ENCODE peak calls at places on chromosomes 6 and 20, in four cellular contexts. B is HCT116, W is K562, I is HepG2. F is an unnamed sample. For H3K4me1, the result is how much of the 10 kb centered on the place peaks cover.

GRCh38 chr20:24835195-24835594 is 113.9 kb upstream of the CST7 start:
- DNase-seq in I (no peak), B (no peak), W (no peak), F (no peak)

GRCh38 chr6:88650029-88650619 is 313.3 kb downstream of the RNGTT start:
- DNase-seq in B (no peak), W (no peak), I (no peak), F (no peak)

GRCh38 chr20:32912688-32913087 is 54.0 kb downstream of the EFCAB8 start:
- DNase-seq in I (no peak), B (no peak), W (no peak), F (no peak)

GRCh38 chr6:122719176-122719575 is 60.3 kb upstream of the FABP7 start:
- DNase-seq in W (no peak), B (no peak), I (no peak), F (no peak)

GRCh38 chr6:40953486-40953885 is 85.5 kb downstream of the UNC5CL start:
- DNase-seq in I (no peak), B (no peak), W (no peak), F (no peak)

GRCh38 chr20:24050119-24050518 is 61.5 kb upstream of the GGTLC1 start:
- DNase-seq in W (no peak), B (no peak), I (no peak), F (no peak)

GRCh38 chr6:132789398-132789780 is 9.0 kb downstream of the SLC18B1 start:
- DNase-seq in B (no peak), W (no peak), I (no peak), F (no peak)

GRCh38 chr6:1378224-1379025 is 11.0 kb upstream of the FOXF2 start:
- DNase-seq in I (no peak), W (no peak), B (no peak), F (no peak)

GRCh38 chr6:34459899-34460593 is 5.8 kb upstream of the PACSIN1 start:
- DNase-seq in I (peak), B (peak), W (peak), F (no peak)

GRCh38 chr20:36205026-36205425 is 31.3 kb upstream of the AAR2 start:
- DNase-seq in B (no peak), W (no peak), I (no peak), F (no peak)

GRCh38 chr6:46736913-46737312 is 1.7 kb upstream of the PLA2G7 start:
- DNase-seq in W (no peak), B (no peak), I (no peak), F (no peak)

GRCh38 chr6:168301648-168302398 is 17.8 kb downstream of the DACT2 start:
- DNase-seq in W (no peak), B (no peak), I (peak), F (no peak)

DNA sequence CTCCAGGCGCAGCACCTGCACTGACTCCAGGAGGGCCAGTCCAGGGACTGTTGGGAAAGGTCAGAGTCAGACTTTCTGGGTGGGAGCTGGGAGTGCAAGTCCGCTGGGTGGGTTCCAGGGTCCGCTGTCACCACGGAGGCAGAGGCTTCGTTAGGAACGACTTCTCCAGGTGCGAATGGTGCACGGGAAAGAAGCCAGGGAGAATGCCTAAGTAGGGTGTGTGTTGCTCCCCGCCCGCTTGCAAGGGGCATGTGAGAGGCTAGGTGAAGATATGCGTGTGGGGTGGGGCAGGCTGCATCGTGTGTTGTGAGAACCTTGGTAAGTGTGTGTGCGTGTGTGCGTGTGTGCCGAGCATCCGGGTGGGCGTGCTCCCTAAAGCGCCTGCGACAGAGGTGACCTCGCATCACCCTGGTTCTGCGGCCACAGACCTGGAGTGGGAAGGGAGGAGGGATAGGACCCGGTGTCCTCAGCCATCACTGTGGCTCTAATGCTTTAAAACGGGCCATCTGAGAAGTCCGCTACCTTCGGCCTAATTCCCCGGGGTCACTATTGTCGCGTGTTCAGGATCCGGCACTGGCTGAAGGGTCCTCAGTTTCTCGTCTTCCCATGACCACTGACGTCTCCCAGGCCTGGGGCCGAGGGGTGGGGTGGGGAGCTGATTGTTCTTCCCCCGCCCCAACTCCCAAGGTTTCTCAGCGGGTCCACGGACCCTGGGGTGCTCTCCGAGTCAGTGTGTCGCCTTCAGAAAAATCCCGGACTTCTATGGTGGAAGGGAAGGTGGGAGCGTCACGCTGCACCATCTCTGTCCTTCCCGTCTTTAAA is 6.1 kb downstream of the SLC32A1 start:
- DNase-seq in B (no peak), W (no peak), I (no peak), F (no peak)
- H3K4me3 ChIP-seq in B (peak), W (peak), I (no peak), F (no peak)

DNA sequence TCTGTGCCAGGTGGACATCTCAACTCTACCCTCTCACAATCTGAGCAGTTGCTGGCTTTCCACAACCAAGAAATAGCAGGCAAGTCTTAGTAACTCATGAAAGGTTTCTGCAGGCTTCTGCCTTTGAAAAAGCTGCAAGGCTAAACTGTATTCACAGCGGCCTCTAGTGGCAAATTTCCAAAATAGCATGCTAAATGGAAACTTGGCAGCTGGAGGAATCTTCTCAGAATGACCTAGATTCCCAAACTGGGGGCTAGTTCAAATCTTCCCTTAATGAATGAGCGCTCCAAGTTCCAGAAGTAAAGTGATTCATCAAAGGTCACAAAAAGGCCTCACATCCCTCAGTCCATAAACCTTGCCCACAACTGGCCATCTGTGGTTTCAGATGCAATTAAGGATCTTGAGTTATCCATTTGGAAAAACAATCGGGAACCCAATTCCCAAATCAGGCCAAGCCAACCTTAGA is 11.9 kb upstream of the CPNE5 start:
- DNase-seq in B (peak), I (peak), W (peak), F (no peak)
- H3K4me1 ChIP-seq in B (under half), I (under half), W (under half), F (under half)

DNA sequence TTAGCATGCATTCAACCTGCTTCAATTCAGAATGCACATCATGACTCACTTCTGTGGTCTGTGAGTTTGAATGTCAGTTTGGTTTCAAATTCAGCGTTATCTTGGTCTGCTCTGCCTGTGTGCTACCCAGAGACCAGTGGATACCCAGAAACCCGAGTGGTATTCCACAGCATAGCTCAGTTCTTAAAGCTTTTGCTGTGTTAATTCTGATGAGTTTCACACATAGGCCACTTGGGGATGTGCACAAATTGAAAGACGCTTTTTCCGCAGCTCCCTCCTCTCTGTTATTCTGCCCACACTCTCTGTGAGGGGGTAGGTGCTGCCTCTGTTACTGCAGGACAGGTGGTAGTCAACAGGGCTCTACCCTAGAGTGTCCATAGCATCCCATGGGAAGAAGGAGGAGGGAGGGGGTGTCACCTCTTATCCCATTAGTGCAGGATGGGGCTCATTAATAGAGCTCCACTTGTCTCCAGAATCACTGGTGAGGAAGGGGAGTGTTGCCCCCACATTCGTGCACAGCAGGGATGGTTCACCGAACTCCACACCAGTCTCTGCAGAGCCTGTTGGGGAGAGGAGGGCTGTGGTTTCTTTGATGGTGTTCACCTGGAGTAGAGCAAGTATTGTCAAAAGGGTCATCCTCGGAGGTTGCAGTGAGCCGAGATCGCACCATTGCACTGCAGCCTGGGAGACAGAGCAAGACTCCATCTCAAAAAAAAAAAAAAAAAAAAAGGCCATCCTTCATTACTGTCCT is 29.2 kb upstream of the SDCBP2 start:
- DNase-seq in W (no peak), B (no peak), I (no peak), F (no peak)
- TF ChIP-seq ZNF274 in W (no peak), B (no peak), I (no peak), F (no peak)

GRCh38 chr6:84390334-84390733 is 162.9 kb upstream of the CEP162 start:
- DNase-seq in W (no peak), B (no peak), I (no peak), F (no peak)
- H3K4me3 ChIP-seq in W (no peak), B (no peak), I (no peak), F (no peak)

GRCh38 chr6:75204959-75205775 is 686 bp downstream of the COL12A1 start:
- DNase-seq in I (no peak), B (no peak), W (no peak), F (no peak)
- H3K4me1 ChIP-seq in I (under half), B (under half), W (under half), F (under half)

GRCh38 chr6:15658345-15658744 is 4.5 kb downstream of the DTNBP1 start:
- DNase-seq in B (no peak), W (no peak), I (no peak), F (no peak)

GRCh38 chr6:15653581-15653980 is 9.2 kb downstream of the DTNBP1 start:
- DNase-seq in I (no peak), W (no peak), B (no peak), F (no peak)

GRCh38 chr6:15657290-15657689 is 5.5 kb downstream of the DTNBP1 start:
- DNase-seq in B (no peak), I (no peak), W (no peak), F (no peak)

GRCh38 chr6:15654250-15654649 is 8.6 kb downstream of the DTNBP1 start:
- DNase-seq in B (no peak), I (no peak), W (no peak), F (no peak)

GRCh38 chr6:15656145-15656544 is 6.7 kb downstream of the DTNBP1 start:
- DNase-seq in I (no peak), W (no peak), B (no peak), F (no peak)
- TF ChIP-seq ZNF274 in I (no peak), W (no peak), B (no peak), F (no peak)

DNA sequence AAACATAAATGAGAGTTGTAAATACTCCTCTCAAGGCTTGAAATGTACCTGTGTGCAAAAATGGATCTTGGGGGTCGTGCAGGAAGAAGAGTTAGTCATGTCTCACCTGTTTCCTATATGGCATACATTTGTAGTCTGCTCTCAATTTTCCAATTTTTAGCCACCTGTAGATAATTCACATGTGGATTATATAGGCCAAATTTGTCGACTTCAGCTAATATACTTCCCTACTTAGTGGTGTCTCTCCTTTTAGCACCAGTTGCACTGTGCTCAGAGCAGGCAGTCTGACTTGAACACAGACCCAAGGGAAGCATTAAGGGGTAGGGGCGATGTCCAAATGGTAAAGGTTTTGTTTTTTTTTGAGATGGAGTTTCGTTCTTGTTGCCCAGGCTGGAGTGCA is 1.9 kb downstream of the RBM24 start:
- DNase-seq in I (no peak), B (no peak), W (no peak), F (no peak)
- H3K4me3 ChIP-seq in I (no peak), B (no peak), W (no peak), F (no peak)

DNA sequence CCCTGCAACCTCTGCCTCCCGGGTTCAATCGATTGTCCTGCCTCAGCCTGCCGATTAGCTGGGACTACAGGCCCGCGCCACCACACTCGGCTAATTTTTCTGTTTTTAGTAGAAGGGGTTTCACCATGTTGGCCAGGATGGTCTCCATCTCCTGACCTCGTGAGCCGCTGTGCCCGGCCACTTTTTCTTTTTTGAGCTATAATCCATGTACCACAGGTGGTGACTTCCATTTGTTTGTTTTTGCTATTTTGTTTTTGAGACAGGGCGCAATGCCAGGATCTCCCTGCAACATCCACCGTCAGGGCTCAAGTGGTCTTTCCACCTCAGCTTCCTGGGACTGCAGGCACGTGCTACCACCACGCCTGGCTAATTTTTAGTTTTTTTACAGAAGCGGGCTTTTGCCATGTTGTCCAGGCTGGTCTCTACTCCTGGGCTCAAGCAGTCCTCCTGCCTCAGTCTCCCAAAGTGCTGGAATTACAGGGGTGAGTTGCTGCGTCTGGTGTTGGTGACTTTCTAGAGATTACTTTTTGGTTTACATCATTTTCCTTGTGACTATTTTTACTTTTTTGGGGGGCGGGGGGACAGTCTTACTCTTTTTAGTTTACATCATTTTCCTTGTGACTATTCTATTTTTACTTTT is 8.6 kb downstream of the HSPA1B start:
- DNase-seq in B (no peak), I (no peak), W (peak), F (no peak)
- H3K4me1 ChIP-seq in B (under half), I (half or more), W (half or more), F (under half)